ENCODE peak calls at places on chromosomes 11 and 22, in ten cellular contexts. N is Peyer's patch; Q is NCI-H1092 treated with DMSO at 0.1 percent for 48 hours; V is activated T-cell treated with anti-CD3 and anti-CD28 coated beads for 24 hours; I is NCI-H1930; T is Panc1; X is T-helper 1 cell; R is cardiac muscle cell; M is naive thymus-derived CD8-positive, alpha-beta T cell; Y is CD4-positive, alpha-beta T cell. D is an unnamed sample.

GRCh38 chr11:112852141-112852853 is 108.9 kb upstream of the NCAM1 start:
- DNase-seq in T (peak; percentile 22), V (no peak), N (no peak), I (no peak), Q (no peak), X (no peak), M (no peak), R (no peak), Y (no peak), D (no peak)

GRCh38 chr11:64854534-64855502 is 10.4 kb upstream of the CDC42BPG start:
- DNase-seq in Q (no peak), V (no peak), Y (no peak), T (peak; percentile 95), R (peak; percentile 87), N (peak; percentile 41), M (no peak), X (no peak), I (no peak), D (peak; percentile 95)

GRCh38 chr22:42622061-42622710 is 7.5 kb upstream of the POLDIP3 start:
- DNase-seq in X (no peak), T (no peak), Q (no peak), M (no peak), Y (no peak), V (no peak), R (no peak), I (no peak), N (no peak), D (no peak)

GRCh38 chr11:42465613-42466012 is 846.2 kb upstream of the API5 start:
- DNase-seq in M (no peak), I (no peak), R (no peak), T (no peak), V (no peak), Q (peak; percentile 65), X (no peak), Y (no peak), N (no peak), D (no peak)

GRCh38 chr11:72456651-72457050 is 22.3 kb upstream of the CLPB start:
- DNase-seq in Y (no peak), I (no peak), M (no peak), N (no peak), T (no peak), V (no peak), Q (no peak), R (no peak), X (no peak), D (no peak)

GRCh38 chr11:8082391-8083087 is 1.5 kb downstream of the TUB start:
- DNase-seq in R (no peak), I (no peak), N (no peak), Y (no peak), V (no peak), M (no peak), X (no peak), Q (no peak), T (no peak), D (no peak)

GRCh38 chr11:108906329-108906728 is 241.5 kb downstream of the DDX10 start:
- DNase-seq in X (no peak), V (no peak), Q (no peak), R (peak; percentile 54), Y (no peak), T (no peak), I (no peak), M (no peak), N (no peak), D (peak; percentile 36)

GRCh38 chr11:10307411-10308207 is 2.7 kb downstream of the ADM start:
- DNase-seq in Q (peak; percentile 44), X (peak; percentile 81), M (peak; percentile 88), R (peak; percentile 95), Y (peak; percentile 80), N (peak; percentile 80), I (peak; percentile 89), T (no peak), V (peak; percentile 72), D (peak; percentile 91)

GRCh38 chr11:119907122-119907933 is 178.3 kb upstream of the NECTIN1 start:
- DNase-seq in N (no peak), R (no peak), I (no peak), T (no peak), Y (no peak), V (no peak), Q (no peak), M (no peak), X (no peak), D (no peak)

D was measured in SW 1271.